ENCODE peak calls at places on chromosomes 16 and 17, in four cellular contexts. R, Z, L and K are unnamed samples.

GRCh38 chr17:4485676-4486646 is 12.7 kb upstream of the SPNS2 start:
- DNase-seq in R (no peak), Z (no peak), L (no peak), K (no peak)

GRCh38 chr16:81940781-81941560 is 70.3 kb downstream of the SDR42E1 start:
- DNase-seq in R (peak; percentile 67), Z (no peak), L (peak; percentile 81), K (no peak)

GRCh38 chr16:71593048-71593999 is 16.4 kb upstream of the TAT start:
- DNase-seq in R (no peak), Z (no peak), L (no peak), K (no peak)

GRCh38 chr17:61556224-61557188 is 34.5 kb downstream of the NACA2 start:
- DNase-seq in R (no peak), Z (no peak), L (no peak), K (no peak)

GRCh38 chr17:73131993-73132595 is 32.7 kb upstream of the SSTR2 start:
- DNase-seq in R (no peak), Z (no peak), L (no peak), K (no peak)

GRCh38 chr17:4934173-4934979 is 2.3 kb downstream of the GP1BA start:
- DNase-seq in R (no peak), Z (no peak), L (peak; percentile 63), K (no peak)

GRCh38 chr16:70290949-70291519 is 1.7 kb upstream of the AARS1 start:
- DNase-seq in R (no peak), Z (no peak), L (no peak), K (no peak)

GRCh38 chr17:79976451-79976850 is 59.2 kb downstream of the TBC1D16 start:
- DNase-seq in R (no peak), Z (no peak), L (no peak), K (no peak)

GRCh38 chr17:56903560-56903959 is 10.3 kb downstream of the TRIM25 start:
- DNase-seq in R (no peak), Z (no peak), L (no peak), K (no peak)

GRCh38 chr16:65122974-65123845 is 1.3 kb upstream of the CDH11 start:
- DNase-seq in R (peak; percentile 63), Z (no peak), L (peak; percentile 78), K (peak; percentile 57)

GRCh38 chr16:50190292-50190691 is 37.2 kb downstream of the TENT4B start:
- DNase-seq in R (no peak), Z (no peak), L (no peak), K (no peak)

GRCh38 chr17:58334661-58335060 is 6.1 kb upstream of the TSPOAP1 start:
- DNase-seq in R (no peak), Z (no peak), L (no peak), K (no peak)

GRCh38 chr17:74211141-74211928 is 2.0 kb upstream of the TTYH2 start:
- DNase-seq in R (no peak), Z (peak; percentile 39), L (peak; percentile 36), K (no peak)

GRCh38 chr16:84950906-84951305 is 60.4 kb downstream of the ZDHHC7 start:
- DNase-seq in R (no peak), Z (no peak), L (peak; percentile 55), K (no peak)

GRCh38 chr17:52237151-52237550 is 78.6 kb upstream of the CA10 start:
- DNase-seq in R (no peak), Z (no peak), L (no peak), K (no peak)

GRCh38 chr17:36661047-36661666 is 59.8 kb downstream of the MRM1 start:
- DNase-seq in R (no peak), Z (no peak), L (no peak), K (peak; percentile 28)

GRCh38 chr16:59210955-59211541 is 476.9 kb upstream of the GOT2 start:
- DNase-seq in R (peak; percentile 53), Z (no peak), L (peak; percentile 22), K (no peak)

GRCh38 chr17:56681561-56682266 is 88.2 kb downstream of the NOG start:
- DNase-seq in R (peak; percentile 85), Z (peak; percentile 27), L (peak; percentile 90), K (no peak)

GRCh38 chr17:10172241-10172741 is 26.1 kb downstream of the GAS7 start:
- DNase-seq in R (peak; percentile 51), Z (peak; percentile 53), L (peak; percentile 67), K (no peak)

GRCh38 chr17:83203073-83203471 is 123.7 kb downstream of the METRNL start:
- DNase-seq in R (peak; percentile 97), Z (peak; percentile 33), L (peak; percentile 99), K (no peak)

GRCh38 chr17:76467366-76467765 is at the start of gene AANAT:
- DNase-seq in R (no peak), Z (no peak), L (no peak), K (no peak)

GRCh38 chr17:9002610-9003354 is 18.5 kb upstream of the NTN1 start:
- DNase-seq in R (no peak), Z (no peak), L (peak; percentile 60), K (no peak)

GRCh38 chr16:84178146-84178765 is 8.6 kb downstream of the TAF1C start:
- DNase-seq in R (no peak), Z (no peak), L (no peak), K (no peak)

GRCh38 chr17:47604268-47604927 is 45.3 kb upstream of the KPNB1 start:
- DNase-seq in R (peak; percentile 26), Z (no peak), L (peak; percentile 38), K (no peak)

GRCh38 chr16:86104537-86105048 is 205.6 kb downstream of the IRF8 start:
- DNase-seq in R (no peak), Z (no peak), L (no peak), K (no peak)

GRCh38 chr16:76474048-76474447 is 196.8 kb downstream of the CNTNAP4 start:
- DNase-seq in R (no peak), Z (no peak), L (no peak), K (no peak)

GRCh38 chr17:33234930-33235685 is 58.0 kb downstream of the ASIC2 start:
- DNase-seq in R (peak; percentile 83), Z (peak; percentile 11), L (peak; percentile 96), K (peak; percentile 5)

GRCh38 chr17:72373910-72374741 is 253.3 kb downstream of the SOX9 start:
- DNase-seq in R (no peak), Z (no peak), L (peak; percentile 37), K (no peak)

GRCh38 chr16:79348521-79349306 is 251.8 kb downstream of the MAF start:
- DNase-seq in R (no peak), Z (no peak), L (no peak), K (no peak)

GRCh38 chr17:80308672-80309517 is 48.2 kb downstream of the RNF213 start:
- DNase-seq in R (no peak), Z (no peak), L (no peak), K (no peak)

GRCh38 chr16:89686520-89687091 is at the start of gene CDK10:
- DNase-seq in R (peak; percentile 84), Z (peak; percentile 91), L (peak; percentile 94), K (peak; percentile 91)

GRCh38 chr17:1793447-1793806 is 31.6 kb downstream of the SERPINF1 start:
- DNase-seq in R (no peak), Z (peak; percentile 66), L (peak; percentile 25), K (no peak)

GRCh38 chr17:50274142-50274944 is at the start of gene TMEM92:
- DNase-seq in R (no peak), Z (no peak), L (peak; percentile 45), K (no peak)

GRCh38 chr16:85173077-85173980 is 61.1 kb upstream of the CIBAR2 start:
- DNase-seq in R (peak; percentile 92), Z (peak; percentile 67), L (peak; percentile 98), K (no peak)

GRCh38 chr16:67860589-67861398 is 12.1 kb upstream of the EDC4 start:
- DNase-seq in R (peak; percentile 63), Z (peak; percentile 58), L (peak; percentile 95), K (no peak)

GRCh38 chr17:56812971-56813388 is 20.7 kb downstream of the C17orf67 start:
- DNase-seq in R (no peak), Z (no peak), L (no peak), K (no peak)

GRCh38 chr16:4494746-4495490 is 18.7 kb downstream of the HMOX2 start:
- DNase-seq in R (peak; percentile 78), Z (peak; percentile 73), L (peak; percentile 83), K (no peak)